ENCODE peak calls at places on chromosomes 6 and 20, in four cellular contexts. E is gastrocnemius medialis, W is glutamatergic neuron, C is HL-60. Z is an unnamed sample.

GRCh38 chr20:53162251-53162835 is 190.2 kb downstream of the TSHZ2 start:
- DNase-seq in E (no peak), W (peak), C (no peak), Z (no peak)

GRCh38 chr20:58832442-58832841 is 18.3 kb downstream of the GNAS-AS1 start:
- DNase-seq in E (no peak), W (no peak), C (peak), Z (no peak)

GRCh38 chr6:36752886-36753506 is 55.4 kb downstream of the RAB44 start:
- DNase-seq in E (peak), W (no peak), C (no peak), Z (no peak)

GRCh38 chr6:124223596-124223995 is 419.9 kb downstream of the NKAIN2 start:
- DNase-seq in E (no peak), W (no peak), C (no peak), Z (no peak)

GRCh38 chr6:8628063-8628462 is 192.7 kb upstream of the SLC35B3 start:
- DNase-seq in E (no peak), W (no peak), C (no peak), Z (no peak)

GRCh38 chr6:25089442-25089841 is 153.7 kb upstream of the RIPOR2 start:
- DNase-seq in E (no peak), W (no peak), C (no peak), Z (no peak)

GRCh38 chr6:106820412-106820852 is 154.1 kb downstream of the CD24 start:
- DNase-seq in E (no peak), W (no peak), C (no peak), Z (no peak)

GRCh38 chr6:143368426-143368825 is 82.1 kb downstream of the ADAT2 start:
- DNase-seq in E (no peak), W (no peak), C (peak), Z (no peak)

GRCh38 chr6:47078991-47079390 is 36.9 kb upstream of the ADGRF1 start:
- DNase-seq in E (no peak), W (no peak), C (no peak), Z (no peak)

GRCh38 chr6:40371621-40372020 is 215.5 kb downstream of the LRFN2 start:
- DNase-seq in E (no peak), W (no peak), C (no peak), Z (no peak)

GRCh38 chr6:63804381-63804956 is 168.9 kb downstream of the PHF3 start:
- DNase-seq in E (no peak), W (no peak), C (no peak), Z (no peak)

GRCh38 chr6:145583753-145584152 is 151.6 kb downstream of the EPM2A start:
- DNase-seq in E (no peak), W (no peak), C (no peak), Z (no peak)

GRCh38 chr6:73152998-73153757 is 72.1 kb downstream of the KHDC1L start:
- DNase-seq in E (no peak), W (no peak), C (no peak), Z (no peak)

GRCh38 chr6:36920049-36920448 is 34.3 kb downstream of the C6orf89 start:
- DNase-seq in E (no peak), W (no peak), C (no peak), Z (no peak)

GRCh38 chr6:5567352-5567751 is 306.0 kb downstream of the FARS2 start:
- DNase-seq in E (no peak), W (no peak), C (no peak), Z (no peak)

GRCh38 chr6:148263010-148263409 is 79.6 kb upstream of the SASH1 start:
- DNase-seq in E (no peak), W (no peak), C (no peak), Z (no peak)

GRCh38 chr6:117483004-117483644 is 650 bp downstream of the DCBLD1 start:
- DNase-seq in E (peak), W (peak), C (peak), Z (no peak)

GRCh38 chr20:22437354-22437753 is 147.0 kb downstream of the FOXA2 start:
- DNase-seq in E (no peak), W (no peak), C (no peak), Z (no peak)

GRCh38 chr6:164455835-164456234 is 853.6 kb downstream of the C6orf118 start:
- DNase-seq in E (no peak), W (no peak), C (no peak), Z (no peak)

GRCh38 chr20:50244352-50245149 is 53.9 kb downstream of the CEBPB start:
- DNase-seq in E (no peak), W (no peak), C (no peak), Z (no peak)

GRCh38 chr6:12516070-12516469 is 200.5 kb upstream of the PHACTR1 start:
- DNase-seq in E (no peak), W (no peak), C (no peak), Z (no peak)

GRCh38 chr6:134446228-134446848 is 128.4 kb upstream of the SGK1 start:
- DNase-seq in E (no peak), W (no peak), C (no peak), Z (no peak)

GRCh38 chr6:163897030-163897429 is 482.5 kb downstream of the QKI start:
- DNase-seq in E (peak), W (no peak), C (no peak), Z (no peak)

GRCh38 chr20:39563406-39563805 is 601.3 kb downstream of the DHX35 start:
- DNase-seq in E (no peak), W (no peak), C (no peak), Z (no peak)

GRCh38 chr6:104710543-104711335 is 149.0 kb downstream of the HACE1 start:
- DNase-seq in E (no peak), W (no peak), C (no peak), Z (no peak)

GRCh38 chr6:21382821-21383455 is 210.6 kb upstream of the SOX4 start:
- DNase-seq in E (no peak), W (no peak), C (no peak), Z (no peak)

GRCh38 chr20:6818033-6818808 is 50.7 kb downstream of the BMP2 start:
- DNase-seq in E (no peak), W (no peak), C (no peak), Z (no peak)

GRCh38 chr20:47349365-47350180 is 6.9 kb downstream of the ZMYND8 start:
- DNase-seq in E (no peak), W (no peak), C (no peak), Z (no peak)

GRCh38 chr6:150177260-150178246 is 34.7 kb downstream of the PPP1R14C start:
- DNase-seq in E (no peak), W (no peak), C (no peak), Z (no peak)

GRCh38 chr20:40056186-40056585 is 632.9 kb downstream of the MAFB start:
- DNase-seq in E (no peak), W (no peak), C (no peak), Z (no peak)

GRCh38 chr6:135861189-135861588 is 9.7 kb downstream of the PDE7B start:
- DNase-seq in E (no peak), W (no peak), C (no peak), Z (no peak)

GRCh38 chr6:4809999-4810918 is 34.1 kb downstream of the CDYL start:
- DNase-seq in E (no peak), W (no peak), C (no peak), Z (no peak)

GRCh38 chr6:64520050-64520449 is 884.4 kb downstream of the PHF3 start:
- DNase-seq in E (no peak), W (no peak), C (no peak), Z (no peak)

GRCh38 chr6:143270026-143270425 is 180.5 kb downstream of the ADAT2 start:
- DNase-seq in E (no peak), W (no peak), C (no peak), Z (no peak)

GRCh38 chr6:50062051-50062450 is 12.3 kb upstream of the DEFB112 start:
- DNase-seq in E (no peak), W (no peak), C (no peak), Z (no peak)

GRCh38 chr6:1911476-1911875 is 301.8 kb downstream of the FOXC1 start:
- DNase-seq in E (no peak), W (no peak), C (peak), Z (no peak)

GRCh38 chr6:134517145-134517658 is 199.3 kb upstream of the SGK1 start:
- DNase-seq in E (peak), W (peak), C (peak), Z (no peak)

DNA sequence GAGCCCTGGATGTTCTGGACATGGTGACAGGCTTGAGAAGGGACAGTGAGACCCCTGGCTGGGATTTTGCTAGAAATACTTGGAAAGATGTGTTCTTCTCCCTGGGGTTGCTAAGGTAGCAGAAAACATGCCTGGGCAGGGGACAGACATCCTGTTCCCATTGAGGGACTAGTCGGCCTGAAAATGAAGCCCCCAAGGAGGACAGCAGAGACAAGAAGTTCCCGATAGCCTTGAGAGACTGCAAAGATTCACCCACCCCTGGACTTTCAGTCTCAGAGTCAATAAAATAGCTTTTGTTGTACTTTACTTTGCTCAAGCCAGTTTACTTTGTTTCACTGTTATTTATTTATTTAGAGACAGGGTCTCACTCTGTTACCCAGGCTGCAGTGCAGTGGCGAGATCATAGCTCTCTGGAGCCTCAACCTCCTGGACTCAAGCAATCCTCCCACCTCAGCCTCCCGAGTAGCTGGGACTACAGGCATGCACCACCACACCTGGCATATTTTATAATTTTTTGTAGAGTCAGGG is 28.4 kb downstream of the ATP9A start:
- DNase-seq in E (no peak), W (no peak), C (no peak), Z (no peak)
- TF ChIP-seq CTCF in E (no peak), W (no peak), C (no peak), Z (no peak)

GRCh38 chr20:1687053-1687452 is 29.5 kb upstream of the SIRPG start:
- DNase-seq in E (no peak), W (no peak), C (no peak), Z (no peak)
- TF ChIP-seq CTCF in E (no peak), W (no peak), C (no peak), Z (no peak)

DNA sequence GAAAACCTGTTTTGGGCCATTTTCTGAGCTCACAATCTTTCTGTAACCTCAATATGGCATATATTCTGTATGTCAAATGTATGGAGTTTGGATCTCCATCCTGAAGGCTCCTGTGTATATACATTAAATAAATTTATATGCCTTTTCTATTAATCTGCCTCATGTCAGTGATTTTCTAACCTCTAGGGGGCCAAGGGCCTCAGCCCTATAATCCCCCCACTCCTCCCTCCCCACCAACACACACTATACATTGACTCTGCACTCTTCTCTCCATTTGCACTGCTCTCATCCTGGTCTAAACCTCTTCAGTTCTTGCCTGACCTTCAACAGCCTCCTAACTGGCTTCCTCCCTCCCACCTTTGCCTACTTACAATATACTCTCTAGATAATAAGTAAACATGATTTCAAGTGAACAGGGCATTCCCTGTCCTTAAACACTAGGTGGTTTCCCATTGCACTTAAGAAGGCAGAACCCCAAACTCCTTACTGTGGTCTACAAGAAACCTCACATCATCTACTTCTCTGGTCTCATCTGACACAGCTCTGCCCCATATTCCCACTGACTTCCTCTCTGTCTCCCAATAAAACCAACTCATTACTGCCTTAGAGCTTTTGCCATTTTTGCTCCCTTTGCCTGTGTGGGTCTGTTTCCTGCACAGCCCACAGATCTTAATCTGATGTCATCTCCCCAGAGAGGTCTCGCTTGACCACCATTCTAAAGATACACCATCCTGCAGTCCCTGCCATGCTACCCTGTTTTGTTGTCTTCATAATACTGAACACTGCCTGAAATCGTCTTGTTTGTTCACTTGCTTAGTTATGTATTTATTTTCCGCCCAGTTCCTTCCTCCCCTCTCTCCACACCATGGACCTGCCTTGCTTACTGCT is 213.7 kb downstream of the SYNE1 start:
- DNase-seq in E (no peak), W (no peak), C (no peak), Z (no peak)
- TF ChIP-seq CTCF in E (no peak), W (no peak), C (no peak), Z (no peak)

GRCh38 chr6:155443168-155443567 is 12.5 kb downstream of the NOX3 start:
- DNase-seq in E (no peak), W (no peak), C (no peak), Z (no peak)
- TF ChIP-seq CTCF in E (no peak), W (no peak), C (no peak), Z (no peak)

GRCh38 chr20:61875221-61875885 is 190.3 kb downstream of the TAF4 start:
- DNase-seq in E (no peak), W (peak), C (no peak), Z (no peak)
- TF ChIP-seq CTCF in E (no peak), W (no peak), C (no peak), Z (no peak)

GRCh38 chr6:154041001-154041400 is 2.0 kb downstream of the OPRM1 start:
- DNase-seq in E (no peak), W (no peak), C (no peak), Z (no peak)
- TF ChIP-seq CTCF in E (no peak), W (no peak), C (no peak), Z (peak)

GRCh38 chr6:137625100-137625661 is 131.0 kb upstream of the OLIG3 start:
- DNase-seq in E (no peak), W (no peak), C (no peak), Z (no peak)
- TF ChIP-seq CTCF in E (no peak), W (no peak), C (no peak), Z (no peak)

GRCh38 chr6:89412071-89413005 is at the start of gene RRAGD:
- DNase-seq in E (peak), W (peak), C (peak), Z (no peak)
- TF ChIP-seq CTCF in E (no peak), W (no peak), C (no peak), Z (peak)